ENCODE peak calls at places on chromosomes 12 and 14, in seven cellular contexts. Y is stimulated activated CD8-positive, alpha-beta memory T cell treated with anti-CD3 and anti-CD28 coated beads, Interleukin-12 subunit alpha, Interleukin-12 subunit beta, amount 100 ng/mL, for 4 hours; K is AG09319; M is WERI-Rb-1; N is suprapubic skin; D is iPS-NIHi11; Z is GM13977. H is an unnamed sample.

GRCh38 chr12:43277630-43278267 is 274.3 kb downstream of the ADAMTS20 start:
- DNase-seq in Y (no peak), K (no peak), M (no peak), N (no peak), D (no peak), Z (no peak), H (no peak)

GRCh38 chr12:1500095-1500801 is 94.1 kb downstream of the FBXL14 start:
- DNase-seq in Y (no peak), K (peak), M (peak), N (no peak), D (no peak), Z (no peak), H (no peak)

GRCh38 chr14:20857630-20858261 is 33.4 kb upstream of the RNASE3 start:
- DNase-seq in Y (peak), K (no peak), M (peak), N (no peak), D (peak), Z (peak), H (peak)

GRCh38 chr12:6927379-6927991 is at the start of gene ATN1:
- DNase-seq in Y (peak), K (peak), M (peak), N (no peak), D (peak), Z (peak), H (peak)

GRCh38 chr12:131413006-131413405 is 297.9 kb upstream of the SFSWAP start:
- DNase-seq in Y (no peak), K (no peak), M (no peak), N (peak), D (no peak), Z (no peak), H (no peak)

GRCh38 chr12:42498549-42499247 is 90.8 kb downstream of the PRICKLE1 start:
- DNase-seq in Y (no peak), K (no peak), M (no peak), N (no peak), D (no peak), Z (no peak), H (no peak)

GRCh38 chr12:107399061-107399460 is 286.5 kb upstream of the PWP1 start:
- DNase-seq in Y (no peak), K (no peak), M (no peak), N (no peak), D (no peak), Z (no peak), H (no peak)

GRCh38 chr14:75303415-75303814 is 24.8 kb downstream of the FOS start:
- DNase-seq in Y (no peak), K (no peak), M (peak), N (peak), D (peak), Z (peak), H (no peak)

GRCh38 chr14:22417914-22418313 is 171.1 kb downstream of the DAD1 start:
- DNase-seq in Y (no peak), K (no peak), M (no peak), N (no peak), D (no peak), Z (no peak), H (no peak)

GRCh38 chr14:95993768-95994592 is 45.2 kb upstream of the C14orf132 start:
- DNase-seq in Y (no peak), K (peak), M (peak), N (no peak), D (peak), Z (peak), H (no peak)

GRCh38 chr12:67937822-67938221 is 51.4 kb upstream of the IFNG-AS1 start:
- DNase-seq in Y (no peak), K (no peak), M (no peak), N (no peak), D (no peak), Z (no peak), H (no peak)

GRCh38 chr14:101077511-101078074 is 174.1 kb upstream of the RTL1 start:
- DNase-seq in Y (no peak), K (no peak), M (no peak), N (peak), D (peak), Z (no peak), H (peak)

GRCh38 chr12:538731-539539 is 79.2 kb downstream of the B4GALNT3 start:
- DNase-seq in Y (no peak), K (no peak), M (no peak), N (no peak), D (no peak), Z (no peak), H (no peak)

GRCh38 chr12:87667378-87667777 is 361.8 kb downstream of the C12orf50 start:
- DNase-seq in Y (no peak), K (peak), M (peak), N (no peak), D (no peak), Z (no peak), H (no peak)

GRCh38 chr12:46491548-46491947 is 119.0 kb upstream of the SLC38A2 start:
- DNase-seq in Y (no peak), K (no peak), M (no peak), N (no peak), D (no peak), Z (no peak), H (no peak)

GRCh38 chr12:17992002-17992656 is 97.9 kb downstream of the RERGL start:
- DNase-seq in Y (no peak), K (no peak), M (peak), N (no peak), D (peak), Z (peak), H (no peak)

GRCh38 chr12:99153283-99153682 is 494.3 kb upstream of the GARIN6 start:
- DNase-seq in Y (no peak), K (no peak), M (no peak), N (no peak), D (no peak), Z (no peak), H (no peak)

GRCh38 chr12:52262286-52262685 is 12.2 kb upstream of the KRT86 start:
- DNase-seq in Y (no peak), K (no peak), M (no peak), N (no peak), D (no peak), Z (peak), H (no peak)

GRCh38 chr12:108373111-108373510 is 34.0 kb upstream of the CMKLR1 start:
- DNase-seq in Y (no peak), K (no peak), M (no peak), N (no peak), D (peak), Z (no peak), H (no peak)

GRCh38 chr12:10392394-10392930 is 2.6 kb upstream of the KLRK1 start:
- DNase-seq in Y (no peak), K (peak), M (no peak), N (no peak), D (peak), Z (peak), H (no peak)

GRCh38 chr12:10363922-10364838 is 25.7 kb downstream of the KLRK1 start:
- DNase-seq in Y (no peak), K (no peak), M (no peak), N (no peak), D (no peak), Z (peak), H (peak)

GRCh38 chr12:47886471-47887240 is 18.1 kb downstream of the VDR start:
- DNase-seq in Y (no peak), K (no peak), M (peak), N (no peak), D (no peak), Z (no peak), H (no peak)

GRCh38 chr12:14893471-14894250 is 8.0 kb upstream of the MGP start:
- DNase-seq in Y (no peak), K (no peak), M (no peak), N (no peak), D (no peak), Z (no peak), H (no peak)

GRCh38 chr12:64452559-64453329 is 824 bp downstream of the TBK1 start:
- DNase-seq in Y (no peak), K (peak), M (no peak), N (no peak), D (peak), Z (peak), H (peak)

GRCh38 chr12:116880213-116880816 is 926 bp downstream of the HRK start:
- DNase-seq in Y (no peak), K (no peak), M (no peak), N (no peak), D (no peak), Z (peak), H (no peak)

GRCh38 chr14:104795781-104796681 is 483 bp upstream of the AKT1 start:
- DNase-seq in Y (peak), K (no peak), M (peak), N (no peak), D (peak), Z (peak), H (peak)

GRCh38 chr14:39665084-39665483 is 232.9 kb upstream of the FBXO33 start:
- DNase-seq in Y (no peak), K (no peak), M (no peak), N (no peak), D (no peak), Z (peak), H (no peak)

GRCh38 chr12:75439048-75439447 is 41.5 kb upstream of the GLIPR1 start:
- DNase-seq in Y (no peak), K (no peak), M (no peak), N (no peak), D (no peak), Z (no peak), H (no peak)

GRCh38 chr14:31992051-31992450 is 85.1 kb upstream of the ARHGAP5 start:
- DNase-seq in Y (no peak), K (no peak), M (no peak), N (no peak), D (no peak), Z (no peak), H (no peak)

GRCh38 chr14:61042220-61042619 is 61.2 kb downstream of the SLC38A6 start:
- DNase-seq in Y (no peak), K (no peak), M (no peak), N (no peak), D (no peak), Z (no peak), H (no peak)

GRCh38 chr12:1776139-1776975 is 44.0 kb upstream of the LRTM2 start:
- DNase-seq in Y (no peak), K (no peak), M (peak), N (no peak), D (peak), Z (no peak), H (no peak)

H was measured in upper lobe of left lung.